ENCODE peak calls at places on chromosomes 16 and 17, in nine cellular contexts. P is HCT116, D is ascending aorta, O is AG04449, F is osteoblast, K is stomach, M is tibial nerve, C is cardiac fibroblast, N is PC-9. J is an unnamed sample.

GRCh38 chr16:20911361-20911760 is 10.8 kb downstream of the LYRM1 start:
- DNase-seq in P (no peak), D (no peak), O (no peak), F (no peak), K (no peak), M (no peak), C (peak; percentile 91), N (peak; percentile 60), J (peak; percentile 88)

GRCh38 chr17:67922503-67922902 is 73.8 kb downstream of the C17orf58 start:
- DNase-seq in P (no peak), D (no peak), O (no peak), F (no peak), K (no peak), M (no peak), C (no peak), N (no peak), J (no peak)

GRCh38 chr16:3698941-3699340 is 18.4 kb downstream of the TRAP1 start:
- DNase-seq in P (no peak), D (no peak), O (no peak), F (no peak), K (no peak), M (no peak), C (no peak), N (no peak), J (no peak)

GRCh38 chr17:9434502-9435113 is 141.0 kb downstream of the STX8 start:
- DNase-seq in P (no peak), D (no peak), O (no peak), F (no peak), K (peak; percentile 33), M (no peak), C (no peak), N (no peak), J (no peak)

GRCh38 chr17:3639981-3640596 is 3.5 kb downstream of the CTNS start:
- DNase-seq in P (no peak), D (no peak), O (peak; percentile 44), F (peak; percentile 92), K (peak; percentile 43), M (no peak), C (peak; percentile 62), N (no peak), J (no peak)

GRCh38 chr16:82071421-82071820 is 36.4 kb downstream of the HSD17B2 start:
- DNase-seq in P (no peak), D (no peak), O (no peak), F (no peak), K (no peak), M (no peak), C (no peak), N (no peak), J (peak; percentile 81)

GRCh38 chr16:46482895-46483294 is 138.3 kb downstream of the SHCBP1 start:
- DNase-seq in P (no peak), D (no peak), O (no peak), F (no peak), K (no peak), M (no peak), C (no peak), N (no peak), J (peak; percentile 1)

GRCh38 chr16:89110641-89111040 is 17.0 kb downstream of the ACSF3 start:
- DNase-seq in P (no peak), D (no peak), O (no peak), F (peak; percentile 73), K (no peak), M (no peak), C (no peak), N (no peak), J (no peak)

GRCh38 chr16:15993946-15994665 is 44.7 kb downstream of the ABCC1 start:
- DNase-seq in P (no peak), D (peak; percentile 84), O (no peak), F (peak; percentile 85), K (no peak), M (no peak), C (peak; percentile 80), N (no peak), J (no peak)

GRCh38 chr17:49130891-49131290 is 1.7 kb upstream of the B4GALNT2 start:
- DNase-seq in P (no peak), D (no peak), O (no peak), F (peak; percentile 78), K (no peak), M (no peak), C (peak; percentile 32), N (no peak), J (peak; percentile 47)

GRCh38 chr17:49132699-49133364 is at the start of gene B4GALNT2:
- DNase-seq in P (no peak), D (no peak), O (no peak), F (peak; percentile 90), K (peak; percentile 35), M (no peak), C (no peak), N (no peak), J (peak; percentile 32)

GRCh38 chr17:49136335-49136734 is 3.8 kb downstream of the B4GALNT2 start:
- DNase-seq in P (no peak), D (no peak), O (no peak), F (no peak), K (no peak), M (no peak), C (no peak), N (no peak), J (no peak)

GRCh38 chr17:49132317-49132698 is 261 bp upstream of the B4GALNT2 start:
- DNase-seq in P (no peak), D (no peak), O (no peak), F (peak; percentile 78), K (no peak), M (no peak), C (no peak), N (no peak), J (no peak)
- H3K4me3 ChIP-seq in P (no peak overlapping the region), D (peak overlapping the region; percentile 39), O (peak overlapping the region; percentile 50), F (peak overlapping the region; percentile 60), K (peak overlapping the region; percentile 39), M (no peak overlapping the region), C (peak overlapping the region; percentile 39), N (no peak overlapping the region), J (peak overlapping the region; percentile 48)

DNA sequence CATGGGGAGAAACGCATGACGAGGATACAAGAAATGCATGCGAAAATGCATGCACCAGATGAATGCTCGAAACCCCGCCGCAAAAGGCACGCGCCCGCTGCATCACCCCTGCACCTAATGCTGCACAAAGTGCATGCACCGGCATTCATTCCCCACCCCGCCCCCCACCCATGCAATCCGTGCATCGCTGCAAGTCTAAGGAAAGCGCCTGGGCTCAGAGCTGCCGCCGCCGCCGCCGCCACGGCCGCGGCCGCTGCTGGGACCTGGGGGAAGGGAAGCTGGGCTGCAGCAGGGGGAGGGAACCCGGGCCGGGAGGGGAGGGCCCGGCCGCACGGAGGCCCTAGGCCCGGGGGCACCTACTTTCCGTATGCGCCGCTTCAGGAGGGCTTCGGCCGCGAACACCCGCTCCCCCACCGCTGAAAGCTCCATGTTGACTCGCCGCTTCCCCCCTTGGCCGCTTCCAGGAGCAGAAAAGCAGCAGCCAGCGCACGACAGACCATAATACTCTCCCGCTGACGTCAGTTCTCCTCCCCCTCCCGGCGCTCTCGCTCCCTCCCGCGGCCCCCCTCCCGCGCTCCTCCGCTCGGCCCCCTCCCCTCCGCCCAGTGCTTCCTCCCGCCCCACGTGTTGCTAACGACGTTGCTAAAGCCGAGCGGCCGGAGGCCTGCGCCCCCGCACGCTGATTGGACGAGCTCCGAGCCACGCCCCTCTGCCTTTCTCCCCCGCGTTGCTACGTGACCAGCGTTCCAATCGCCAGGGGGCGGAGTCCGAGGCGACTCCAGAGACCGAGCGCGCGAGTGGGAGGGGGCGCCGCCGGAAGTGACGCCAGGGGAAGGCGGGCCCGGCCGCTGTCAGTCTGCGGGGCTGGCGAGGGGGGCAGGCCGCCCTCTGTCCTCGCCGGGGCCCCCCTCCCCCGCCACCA is at the start of gene CBX8:
- DNase-seq in P (peak; percentile 100), D (peak; percentile 100), O (peak; percentile 89), F (peak; percentile 100), K (peak; percentile 100), M (peak; percentile 99), C (peak; percentile 99), N (peak; percentile 93), J (peak; percentile 100)
- TF ChIP-seq CTCF in P (no peak), D (peak; percentile 10), O (peak; percentile 25), F (no peak), K (peak; percentile 41), M (no peak), C (no peak), N (no peak), J (no peak)

DNA sequence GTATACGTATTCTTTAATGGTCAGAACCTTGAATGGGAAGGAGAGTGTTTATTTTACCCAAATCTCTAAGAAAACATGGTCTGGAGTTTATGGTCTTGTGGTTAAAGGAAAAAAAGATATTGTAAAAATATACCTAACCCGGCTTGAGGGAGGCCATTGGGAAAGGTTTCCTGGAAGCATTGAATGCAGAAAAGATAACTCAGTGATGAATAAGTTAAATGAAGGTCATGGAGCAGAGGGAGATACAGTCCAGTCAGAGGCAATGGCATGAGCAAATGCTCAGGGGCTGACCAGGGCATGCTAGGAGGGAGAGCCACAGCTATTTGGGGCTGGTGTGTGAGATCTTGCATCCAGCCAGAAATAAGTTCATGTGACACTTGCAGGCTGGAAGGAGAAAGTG is 430.4 kb upstream of the CDH5 start:
- DNase-seq in P (no peak), D (no peak), O (no peak), F (peak; percentile 86), K (no peak), M (no peak), C (no peak), N (no peak), J (no peak)
- H3K4me3 ChIP-seq in P (no peak overlapping the region), D (no peak overlapping the region), O (no peak overlapping the region), F (no peak overlapping the region), K (no peak overlapping the region), M (no peak overlapping the region), C (no peak overlapping the region), N (no peak overlapping the region), J (no peak overlapping the region)

GRCh38 chr16:87170310-87170709 is 146.9 kb downstream of the C16orf95 start:
- DNase-seq in P (no peak), D (no peak), O (no peak), F (no peak), K (no peak), M (no peak), C (no peak), N (no peak), J (no peak)

GRCh38 chr16:87173294-87173883 is 143.8 kb downstream of the C16orf95 start:
- DNase-seq in P (no peak), D (no peak), O (no peak), F (peak; percentile 84), K (no peak), M (no peak), C (no peak), N (no peak), J (no peak)

GRCh38 chr16:87174061-87174460 is 143.1 kb downstream of the C16orf95 start:
- DNase-seq in P (no peak), D (no peak), O (no peak), F (no peak), K (no peak), M (no peak), C (no peak), N (no peak), J (no peak)

GRCh38 chr16:87171723-87172122 is 145.5 kb downstream of the C16orf95 start:
- DNase-seq in P (no peak), D (no peak), O (no peak), F (no peak), K (no peak), M (no peak), C (no peak), N (no peak), J (no peak)

DNA sequence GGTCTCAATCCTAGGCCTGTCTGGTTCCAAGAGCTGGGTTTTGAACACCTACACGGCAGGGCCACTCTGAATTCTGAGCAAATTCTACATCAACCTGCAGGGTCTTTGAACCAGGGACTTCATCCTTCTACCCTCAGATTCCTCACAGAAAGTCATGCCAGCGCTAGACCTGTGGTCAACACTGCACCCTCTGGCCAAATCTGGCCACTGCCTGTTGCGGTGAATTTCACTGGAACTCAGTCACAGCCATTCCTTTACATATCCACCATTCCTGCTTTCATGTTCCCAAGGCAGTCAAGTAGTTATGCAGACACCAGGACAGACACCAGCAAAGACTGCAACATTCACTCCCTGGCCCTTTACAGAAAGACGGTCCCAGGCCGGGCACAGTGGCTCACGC is 144.6 kb downstream of the C16orf95 start:
- DNase-seq in P (no peak), D (no peak), O (no peak), F (peak; percentile 70), K (no peak), M (no peak), C (no peak), N (no peak), J (no peak)
- TF ChIP-seq CTCF in P (no peak), D (no peak), O (no peak), F (peak; percentile 24), K (no peak), M (no peak), C (peak; percentile 12), N (peak; percentile 16), J (no peak)